ENCODE peak calls at places on chromosomes 11 and 22, in five cellular contexts. I is hepatocyte, E is heart right ventricle, G is RWPE2, M is thoracic aorta. B is an unnamed sample. For H3K27me3, the result is how much of the 10 kb centered on the place peaks cover.

GRCh38 chr11:79045018-79045787 is 395.6 kb downstream of the TENM4 start:
- DNase-seq in I (no peak), E (no peak), G (no peak), M (no peak), B (no peak)

GRCh38 chr22:37924386-37925065 is 18.4 kb downstream of the MICALL1 start:
- DNase-seq in I (no peak), E (no peak), G (no peak), M (no peak), B (no peak)

GRCh38 chr11:12076840-12077534 is 33.4 kb upstream of the MICAL2 start:
- DNase-seq in I (no peak), E (no peak), G (no peak), M (no peak), B (no peak)

GRCh38 chr11:27041141-27041869 is 690 bp downstream of the BBOX1 start:
- DNase-seq in I (no peak), E (no peak), G (no peak), M (no peak), B (no peak)

GRCh38 chr11:72522186-72522585 is 87.9 kb upstream of the CLPB start:
- DNase-seq in I (no peak), E (peak), G (no peak), M (no peak), B (no peak)

GRCh38 chr22:40890881-40891280 is 29.0 kb upstream of the DNAJB7 start:
- DNase-seq in I (no peak), E (no peak), G (no peak), M (no peak), B (no peak)

GRCh38 chr11:2898366-2899079 is 12.9 kb upstream of the CDKN1C start:
- DNase-seq in I (peak), E (peak), G (no peak), M (no peak), B (peak)

GRCh38 chr11:108881136-108881535 is 216.3 kb downstream of the DDX10 start:
- DNase-seq in I (no peak), E (no peak), G (no peak), M (no peak), B (no peak)

GRCh38 chr11:73390601-73391565 is 14.7 kb downstream of the RELT start:
- DNase-seq in I (no peak), E (no peak), G (no peak), M (no peak), B (no peak)

GRCh38 chr11:116240661-116241060 is 532.1 kb downstream of the BUD13 start:
- DNase-seq in I (no peak), E (peak), G (no peak), M (no peak), B (no peak)

GRCh38 chr22:46237453-46238158 is 12.5 kb downstream of the CDPF1 start:
- DNase-seq in I (no peak), E (peak), G (no peak), M (no peak), B (no peak)
- H3K27me3 ChIP-seq in I (under half), E (under half), G (under half), M (under half), B (under half)

DNA sequence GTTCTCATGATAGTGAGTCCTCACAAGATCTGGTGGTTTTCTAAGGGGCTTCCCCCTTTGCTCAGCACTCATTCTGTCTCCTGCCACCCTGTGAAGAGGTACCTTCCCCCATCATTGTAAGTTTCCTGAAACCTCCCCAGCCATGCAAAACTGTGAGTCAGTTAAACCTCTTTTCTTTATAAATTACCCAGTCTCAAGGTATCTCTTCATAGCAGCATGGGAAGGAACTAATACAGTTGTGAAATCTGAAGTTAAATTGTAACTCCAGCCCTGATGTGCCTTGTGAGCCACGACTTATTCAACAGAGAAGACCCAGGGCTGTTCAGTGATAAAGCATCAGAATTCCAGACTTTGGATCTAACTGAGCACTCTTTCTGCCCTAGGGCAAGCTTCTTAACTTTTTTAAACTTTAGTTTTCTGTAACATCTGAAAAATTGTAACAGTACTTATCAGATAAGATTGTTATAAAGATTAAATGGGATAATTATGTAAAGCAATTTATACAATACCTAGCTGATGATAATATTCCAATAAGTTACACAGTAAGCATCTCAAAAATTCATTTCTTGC is 220.0 kb downstream of the TRPC6 start:
- DNase-seq in I (no peak), E (no peak), G (no peak), M (no peak), B (no peak)
- H3K27me3 ChIP-seq in I (under half), E (under half), G (under half), M (under half), B (under half)

DNA sequence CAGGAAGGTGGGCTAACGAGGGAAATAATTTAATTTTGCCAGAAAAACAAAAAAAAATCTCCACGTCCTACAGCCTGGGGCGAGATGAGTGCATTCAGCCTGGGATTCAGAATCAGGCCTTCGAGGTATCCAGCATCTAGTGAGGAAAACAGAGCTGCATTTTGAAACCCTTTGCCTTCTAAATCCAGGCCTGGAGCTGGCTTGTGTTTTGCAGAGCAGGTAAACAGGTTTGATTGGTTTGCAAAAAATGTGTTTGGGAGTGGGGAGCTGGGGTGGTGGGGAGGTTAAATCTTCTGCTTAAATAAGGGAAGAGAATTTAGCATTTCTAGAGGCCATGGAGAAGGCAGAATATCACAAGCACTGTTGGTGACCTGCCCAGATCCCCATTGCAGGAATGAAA is 29.7 kb upstream of the RASD2 start:
- DNase-seq in I (no peak), E (no peak), G (no peak), M (no peak), B (no peak)
- H3K27me3 ChIP-seq in I (under half), E (under half), G (under half), M (under half), B (under half)

GRCh38 chr11:5203366-5203765 is 2.9 kb upstream of the OR51V1 start:
- DNase-seq in I (no peak), E (no peak), G (no peak), M (no peak), B (no peak)
- H3K27me3 ChIP-seq in I (under half), E (under half), G (under half), M (under half), B (under half)

DNA sequence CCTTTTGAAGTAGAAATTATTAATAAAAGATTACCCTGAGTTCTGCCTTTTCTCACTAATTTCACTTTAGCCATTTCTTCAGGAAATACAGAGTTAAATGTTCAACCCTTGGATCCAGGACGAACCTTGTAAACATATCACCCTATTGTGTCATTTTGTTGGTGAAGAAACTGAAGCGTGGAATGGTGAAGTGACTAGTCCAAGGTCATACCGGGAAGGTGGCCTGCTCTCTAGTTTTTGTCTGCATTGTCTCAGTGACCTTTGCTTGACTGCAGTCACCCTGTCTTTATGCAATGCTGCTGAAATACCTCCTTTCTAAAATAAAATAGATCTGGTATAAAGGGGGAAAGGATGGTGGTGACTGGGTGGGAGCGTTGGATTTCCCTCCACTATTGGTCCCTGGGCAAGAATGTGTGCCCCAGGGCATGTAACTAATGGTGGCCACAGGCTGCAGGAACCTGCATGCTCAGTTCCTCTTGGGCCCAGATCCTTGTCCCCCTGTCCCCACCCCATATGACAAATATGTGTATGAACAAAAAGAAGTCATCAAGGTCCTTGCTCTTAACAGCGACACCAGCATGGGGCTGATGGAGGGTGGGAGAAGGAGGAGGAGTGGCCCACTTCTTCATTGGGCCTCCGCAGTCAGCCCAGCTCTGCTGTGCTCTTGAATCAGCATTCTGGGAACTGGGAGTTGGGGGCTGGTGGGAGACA is 977 bp upstream of the SORL1-AS1 start:
- DNase-seq in I (no peak), E (no peak), G (no peak), M (no peak), B (no peak)
- H3K27me3 ChIP-seq in I (under half), E (under half), G (under half), M (under half), B (under half)

DNA sequence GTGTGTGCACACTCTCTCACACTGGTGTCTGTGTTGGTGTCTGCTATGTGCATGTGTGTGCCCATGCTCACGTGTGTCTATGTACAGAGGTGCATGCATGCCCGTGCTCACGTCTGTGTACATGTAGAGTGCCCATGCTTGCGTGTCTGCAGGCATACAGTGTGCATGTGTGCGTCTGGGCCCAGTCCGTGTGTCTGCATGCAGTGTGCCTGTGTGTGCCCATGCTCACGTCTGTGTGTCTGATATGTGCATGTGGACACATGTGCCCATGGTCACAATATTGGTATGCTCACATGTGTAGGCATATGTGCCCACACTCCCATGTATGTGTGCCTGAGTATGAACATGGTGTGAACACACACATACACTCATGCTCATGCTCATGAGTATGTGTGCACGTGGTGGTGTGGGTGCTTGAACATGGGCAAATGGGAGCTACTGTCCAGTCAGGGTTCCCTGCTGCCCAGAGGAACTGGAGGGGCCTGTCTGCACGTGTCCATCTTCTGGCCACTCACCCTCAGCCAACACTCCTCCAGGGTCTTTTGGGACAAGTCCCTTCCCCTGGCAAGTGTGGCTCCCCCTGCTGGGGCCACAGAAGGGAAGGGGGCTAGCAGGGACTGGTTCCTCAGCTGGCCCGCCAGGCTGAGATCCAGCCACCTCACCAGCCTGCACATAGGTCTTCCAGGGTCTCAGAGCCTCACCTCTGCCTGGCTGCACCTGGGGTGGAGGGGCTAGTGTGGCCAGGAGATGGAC is 7.3 kb upstream of the TBX1 start:
- DNase-seq in I (no peak), E (no peak), G (no peak), M (no peak), B (no peak)
- H3K27me3 ChIP-seq in I (half or more), E (half or more), G (under half), M (under half), B (under half)

GRCh38 chr11:30018443-30018842 is 1.6 kb upstream of the KCNA4 start:
- DNase-seq in I (no peak), E (no peak), G (no peak), M (no peak), B (no peak)

GRCh38 chr11:30016588-30017363 is at the start of gene KCNA4:
- DNase-seq in I (peak), E (peak), G (no peak), M (no peak), B (no peak)

GRCh38 chr11:30017467-30017895 is 651 bp upstream of the KCNA4 start:
- DNase-seq in I (peak), E (no peak), G (no peak), M (no peak), B (no peak)

GRCh38 chr11:30012346-30012745 is 4.5 kb downstream of the KCNA4 start:
- DNase-seq in I (no peak), E (no peak), G (no peak), M (no peak), B (no peak)

GRCh38 chr11:30015725-30016449 is 943 bp downstream of the KCNA4 start:
- DNase-seq in I (no peak), E (no peak), G (no peak), M (no peak), B (no peak)
- H3K27me3 ChIP-seq in I (half or more), E (under half), G (half or more), M (under half), B (under half)

GRCh38 chr11:64056861-64057260 is 21.1 kb downstream of the FLRT1 start:
- DNase-seq in I (no peak), E (no peak), G (no peak), M (no peak), B (no peak)
- H3K27me3 ChIP-seq in I (under half), E (under half), G (under half), M (under half), B (under half)

B was measured in esophagus muscularis mucosa.